ENCODE peak calls at places on chromosomes 7 and 10, in five cellular contexts. J is RWPE1; V is adrenal gland; T is NCI-H345; N is activated T-cell treated with anti-CD3 and anti-CD28 coated beads, Interleukin-2, amount 50 U/mL, for 1 hour. O is an unnamed sample.

GRCh38 chr10:69838418-69838817 is 36.7 kb downstream of the COL13A1 start:
- DNase-seq in J (no peak), V (no peak), N (no peak), T (no peak), O (no peak)

GRCh38 chr10:71840177-71840711 is 10.8 kb downstream of the PSAP start:
- DNase-seq in N (no peak), J (peak), T (peak), V (peak), O (peak)

GRCh38 chr10:77898323-77899079 is 28.1 kb downstream of the DLG5 start:
- DNase-seq in V (peak), T (peak), J (peak), N (no peak), O (no peak)

GRCh38 chr10:94364480-94364879 is 1.7 kb upstream of the NOC3L start:
- DNase-seq in J (no peak), N (no peak), T (no peak), V (no peak), O (no peak)

GRCh38 chr10:71333154-71333887 is 14.3 kb downstream of the SLC29A3 start:
- DNase-seq in N (no peak), J (no peak), V (no peak), T (peak), O (no peak)

GRCh38 chr10:3763035-3763456 is 22.0 kb downstream of the KLF6 start:
- DNase-seq in N (no peak), V (no peak), J (peak), T (no peak), O (no peak)

GRCh38 chr7:118872568-118872967 is 648.1 kb downstream of the ANKRD7 start:
- DNase-seq in V (no peak), J (peak), T (peak), N (no peak), O (no peak)

GRCh38 chr7:41130021-41130420 is 572.9 kb downstream of the INHBA start:
- DNase-seq in T (no peak), J (no peak), N (no peak), V (no peak), O (no peak)

O was measured in NCI-H446 treated with DMSO at 0.1 percent for 48 hours.